ENCODE peak calls at places on chromosomes 6 and 20, in five cellular contexts. One of them, this sample, is unnamed.
A peak's percentile ranks its signal among the peaks of the same experiment; 100 is the strongest.

GRCh38 chr6:150652848-150653613 is 53.3 kb downstream of the PLEKHG1 start:
- DNase-seq in C1 segment of cervical spinal cord: no peak
- DNase-seq in stromal cell of bone marrow: peak; percentile 39
- DNase-seq in neural progenitor cell: no peak
- DNase-seq in caudate nucleus: no peak
- DNase-seq in this sample: no peak

GRCh38 chr6:80341330-80341729 is 234.9 kb downstream of the BCKDHB start:
- DNase-seq in C1 segment of cervical spinal cord: no peak
- DNase-seq in stromal cell of bone marrow: no peak
- DNase-seq in neural progenitor cell: no peak
- DNase-seq in caudate nucleus: no peak
- DNase-seq in this sample: peak; percentile 14

GRCh38 chr6:147222160-147222838 is 18.1 kb downstream of the STXBP5 start:
- DNase-seq in C1 segment of cervical spinal cord: no peak
- DNase-seq in stromal cell of bone marrow: no peak
- DNase-seq in neural progenitor cell: no peak
- DNase-seq in caudate nucleus: no peak
- DNase-seq in this sample: no peak

GRCh38 chr6:41176189-41176588 is 13.3 kb upstream of the TREM2 start:
- DNase-seq in C1 segment of cervical spinal cord: no peak
- DNase-seq in stromal cell of bone marrow: no peak
- DNase-seq in neural progenitor cell: no peak
- DNase-seq in caudate nucleus: no peak
- DNase-seq in this sample: no peak

GRCh38 chr6:155121699-155122098 is 126.6 kb downstream of the TIAM2 start:
- DNase-seq in C1 segment of cervical spinal cord: peak; percentile 60
- DNase-seq in stromal cell of bone marrow: no peak
- DNase-seq in neural progenitor cell: peak; percentile 60
- DNase-seq in caudate nucleus: no peak
- DNase-seq in this sample: no peak

GRCh38 chr20:10379761-10380160 is 54.3 kb downstream of the MKKS start:
- DNase-seq in C1 segment of cervical spinal cord: no peak
- DNase-seq in stromal cell of bone marrow: no peak
- DNase-seq in neural progenitor cell: no peak
- DNase-seq in caudate nucleus: no peak
- DNase-seq in this sample: no peak

GRCh38 chr20:48358176-48358575 is 469.6 kb downstream of the PREX1 start:
- DNase-seq in C1 segment of cervical spinal cord: no peak
- DNase-seq in stromal cell of bone marrow: no peak
- DNase-seq in neural progenitor cell: no peak
- DNase-seq in caudate nucleus: no peak
- DNase-seq in this sample: no peak

GRCh38 chr6:3644613-3645012 is 106.9 kb downstream of the PXDC1 start:
- DNase-seq in C1 segment of cervical spinal cord: no peak
- DNase-seq in stromal cell of bone marrow: no peak
- DNase-seq in neural progenitor cell: no peak
- DNase-seq in caudate nucleus: peak; percentile 30
- DNase-seq in this sample: no peak

GRCh38 chr6:145735356-145736165 is at the start of gene EPM2A:
- DNase-seq in C1 segment of cervical spinal cord: peak; percentile 78
- DNase-seq in stromal cell of bone marrow: peak; percentile 76
- DNase-seq in neural progenitor cell: peak; percentile 89
- DNase-seq in caudate nucleus: peak; percentile 86
- DNase-seq in this sample: peak; percentile 17

GRCh38 chr6:86010915-86011786 is 368.5 kb upstream of the SYNCRIP start:
- DNase-seq in C1 segment of cervical spinal cord: no peak
- DNase-seq in stromal cell of bone marrow: no peak
- DNase-seq in neural progenitor cell: no peak
- DNase-seq in caudate nucleus: no peak
- DNase-seq in this sample: no peak

GRCh38 chr6:74871757-74872156 is 334.1 kb downstream of the COL12A1 start:
- DNase-seq in C1 segment of cervical spinal cord: no peak
- DNase-seq in stromal cell of bone marrow: no peak
- DNase-seq in neural progenitor cell: no peak
- DNase-seq in caudate nucleus: no peak
- DNase-seq in this sample: peak; percentile 47

GRCh38 chr6:30882764-30883475 is 1.4 kb upstream of the DDR1 start:
- DNase-seq in C1 segment of cervical spinal cord: no peak
- DNase-seq in stromal cell of bone marrow: no peak
- DNase-seq in neural progenitor cell: peak; percentile 82
- DNase-seq in caudate nucleus: peak; percentile 24
- DNase-seq in this sample: no peak

GRCh38 chr6:96939019-96939805 is 14.7 kb downstream of the KLHL32 start:
- DNase-seq in C1 segment of cervical spinal cord: peak; percentile 76
- DNase-seq in stromal cell of bone marrow: peak; percentile 59
- DNase-seq in neural progenitor cell: no peak
- DNase-seq in caudate nucleus: no peak
- DNase-seq in this sample: peak; percentile 25

GRCh38 chr20:44176833-44177533 is 10.0 kb downstream of the JPH2 start:
- DNase-seq in C1 segment of cervical spinal cord: no peak
- DNase-seq in stromal cell of bone marrow: no peak
- DNase-seq in neural progenitor cell: no peak
- DNase-seq in caudate nucleus: no peak
- DNase-seq in this sample: no peak

GRCh38 chr6:111614833-111615582 is 9.3 kb upstream of the TRAF3IP2 start:
- DNase-seq in C1 segment of cervical spinal cord: no peak
- DNase-seq in stromal cell of bone marrow: no peak
- DNase-seq in neural progenitor cell: peak; percentile 67
- DNase-seq in caudate nucleus: no peak
- DNase-seq in this sample: no peak

GRCh38 chr20:16209826-16210365 is 363.4 kb downstream of the KIF16B start:
- DNase-seq in C1 segment of cervical spinal cord: no peak
- DNase-seq in stromal cell of bone marrow: peak; percentile 28
- DNase-seq in neural progenitor cell: no peak
- DNase-seq in caudate nucleus: no peak
- DNase-seq in this sample: no peak

GRCh38 chr6:44271914-44272313 is 1.7 kb downstream of the TMEM151B start:
- DNase-seq in C1 segment of cervical spinal cord: peak; percentile 81
- DNase-seq in stromal cell of bone marrow: no peak
- DNase-seq in neural progenitor cell: no peak
- DNase-seq in caudate nucleus: no peak
- DNase-seq in this sample: no peak

GRCh38 chr20:25009218-25010145 is 16.9 kb upstream of the APMAP start:
- DNase-seq in C1 segment of cervical spinal cord: no peak
- DNase-seq in stromal cell of bone marrow: no peak
- DNase-seq in neural progenitor cell: no peak
- DNase-seq in caudate nucleus: no peak
- DNase-seq in this sample: no peak

GRCh38 chr6:3392059-3392458 is 64.8 kb downstream of the SLC22A23 start:
- DNase-seq in C1 segment of cervical spinal cord: no peak
- DNase-seq in stromal cell of bone marrow: no peak
- DNase-seq in neural progenitor cell: no peak
- DNase-seq in caudate nucleus: no peak
- DNase-seq in this sample: no peak

GRCh38 chr20:14883324-14883723 is 545.9 kb upstream of the FLRT3 start:
- DNase-seq in C1 segment of cervical spinal cord: no peak
- DNase-seq in stromal cell of bone marrow: no peak
- DNase-seq in neural progenitor cell: no peak
- DNase-seq in caudate nucleus: no peak
- DNase-seq in this sample: no peak

GRCh38 chr6:125714431-125715090 is 34.9 kb upstream of the HEY2 start:
- DNase-seq in C1 segment of cervical spinal cord: no peak
- DNase-seq in stromal cell of bone marrow: no peak
- DNase-seq in neural progenitor cell: no peak
- DNase-seq in caudate nucleus: no peak
- DNase-seq in this sample: no peak

GRCh38 chr20:36335187-36335870 is 29.2 kb downstream of the DLGAP4 start:
- DNase-seq in C1 segment of cervical spinal cord: no peak
- DNase-seq in stromal cell of bone marrow: no peak
- DNase-seq in neural progenitor cell: no peak
- DNase-seq in caudate nucleus: no peak
- DNase-seq in this sample: no peak

GRCh38 chr20:32229351-32229750 is 21.7 kb downstream of the POFUT1 start:
- DNase-seq in C1 segment of cervical spinal cord: no peak
- DNase-seq in stromal cell of bone marrow: no peak
- DNase-seq in neural progenitor cell: no peak
- DNase-seq in caudate nucleus: no peak
- DNase-seq in this sample: no peak

GRCh38 chr6:87212596-87212995 is 57.2 kb downstream of the ZNF292 start:
- DNase-seq in C1 segment of cervical spinal cord: no peak
- DNase-seq in stromal cell of bone marrow: no peak
- DNase-seq in neural progenitor cell: no peak
- DNase-seq in caudate nucleus: no peak
- DNase-seq in this sample: no peak

GRCh38 chr6:166471797-166472260 is 89.1 kb upstream of the MPC1 start:
- DNase-seq in C1 segment of cervical spinal cord: no peak
- DNase-seq in stromal cell of bone marrow: no peak
- DNase-seq in neural progenitor cell: no peak
- DNase-seq in caudate nucleus: no peak
- DNase-seq in this sample: no peak

GRCh38 chr6:2819891-2820814 is 21.5 kb downstream of the SERPINB1 start:
- DNase-seq in C1 segment of cervical spinal cord: no peak
- DNase-seq in stromal cell of bone marrow: peak; percentile 33
- DNase-seq in neural progenitor cell: no peak
- DNase-seq in caudate nucleus: no peak
- DNase-seq in this sample: no peak

GRCh38 chr6:140979642-140980091 is 1153.1 kb upstream of the GJE1 start:
- DNase-seq in C1 segment of cervical spinal cord: no peak
- DNase-seq in stromal cell of bone marrow: peak; percentile 73
- DNase-seq in neural progenitor cell: no peak
- DNase-seq in caudate nucleus: no peak
- DNase-seq in this sample: peak; percentile 89

GRCh38 chr6:11200356-11200755 is 32.1 kb downstream of the NEDD9 start:
- DNase-seq in C1 segment of cervical spinal cord: no peak
- DNase-seq in stromal cell of bone marrow: no peak
- DNase-seq in neural progenitor cell: no peak
- DNase-seq in caudate nucleus: no peak
- DNase-seq in this sample: no peak

GRCh38 chr6:50785921-50786320 is 32.8 kb upstream of the TFAP2B start:
- DNase-seq in C1 segment of cervical spinal cord: no peak
- DNase-seq in stromal cell of bone marrow: no peak
- DNase-seq in neural progenitor cell: no peak
- DNase-seq in caudate nucleus: no peak
- DNase-seq in this sample: no peak

GRCh38 chr6:16770701-16771569 is 9.7 kb upstream of the ATXN1 start:
- DNase-seq in C1 segment of cervical spinal cord: peak; percentile 9
- DNase-seq in stromal cell of bone marrow: no peak
- DNase-seq in neural progenitor cell: peak; percentile 85
- DNase-seq in caudate nucleus: peak; percentile 55
- DNase-seq in this sample: no peak

GRCh38 chr6:155030148-155030720 is 35.1 kb downstream of the TIAM2 start:
- DNase-seq in C1 segment of cervical spinal cord: no peak
- DNase-seq in stromal cell of bone marrow: no peak
- DNase-seq in neural progenitor cell: no peak
- DNase-seq in caudate nucleus: no peak
- DNase-seq in this sample: no peak

GRCh38 chr20:2708665-2709064 is 16.1 kb downstream of the EBF4 start:
- DNase-seq in C1 segment of cervical spinal cord: no peak
- DNase-seq in stromal cell of bone marrow: no peak
- DNase-seq in neural progenitor cell: no peak
- DNase-seq in caudate nucleus: no peak
- DNase-seq in this sample: no peak

GRCh38 chr6:33206027-33206863 is 1.8 kb downstream of the HSD17B8 start:
- DNase-seq in C1 segment of cervical spinal cord: no peak
- DNase-seq in stromal cell of bone marrow: no peak
- DNase-seq in neural progenitor cell: no peak
- DNase-seq in caudate nucleus: no peak
- DNase-seq in this sample: no peak

GRCh38 chr20:58634121-58634817 is 16.8 kb upstream of the STX16 start:
- DNase-seq in C1 segment of cervical spinal cord: no peak
- DNase-seq in stromal cell of bone marrow: no peak
- DNase-seq in neural progenitor cell: no peak
- DNase-seq in caudate nucleus: no peak
- DNase-seq in this sample: no peak

GRCh38 chr6:79277109-79277508 is 42.6 kb upstream of the HMGN3 start:
- DNase-seq in C1 segment of cervical spinal cord: no peak
- DNase-seq in stromal cell of bone marrow: peak; percentile 22
- DNase-seq in neural progenitor cell: no peak
- DNase-seq in caudate nucleus: no peak
- DNase-seq in this sample: no peak

GRCh38 chr6:75776461-75776860 is 27.4 kb downstream of the MYO6 start:
- DNase-seq in C1 segment of cervical spinal cord: no peak
- DNase-seq in stromal cell of bone marrow: no peak
- DNase-seq in neural progenitor cell: no peak
- DNase-seq in caudate nucleus: no peak
- DNase-seq in this sample: no peak

GRCh38 chr6:49336514-49337131 is 126.4 kb downstream of the MMUT start:
- DNase-seq in C1 segment of cervical spinal cord: no peak
- DNase-seq in stromal cell of bone marrow: no peak
- DNase-seq in neural progenitor cell: no peak
- DNase-seq in caudate nucleus: no peak
- DNase-seq in this sample: peak; percentile 46

GRCh38 chr6:140858381-140858971 is 1274.2 kb upstream of the GJE1 start:
- DNase-seq in C1 segment of cervical spinal cord: no peak
- DNase-seq in stromal cell of bone marrow: no peak
- DNase-seq in neural progenitor cell: no peak
- DNase-seq in caudate nucleus: no peak
- DNase-seq in this sample: no peak

GRCh38 chr20:24149881-24150307 is 161.3 kb upstream of the GGTLC1 start:
- DNase-seq in C1 segment of cervical spinal cord: no peak
- DNase-seq in stromal cell of bone marrow: no peak
- DNase-seq in neural progenitor cell: peak; percentile 64
- DNase-seq in caudate nucleus: no peak
- DNase-seq in this sample: no peak

GRCh38 chr20:61185841-61186601 is 66.0 kb upstream of the CDH4 start:
- DNase-seq in C1 segment of cervical spinal cord: no peak
- DNase-seq in stromal cell of bone marrow: peak; percentile 17
- DNase-seq in neural progenitor cell: no peak
- DNase-seq in caudate nucleus: no peak
- DNase-seq in this sample: peak; percentile 87